ENCODE peak calls at places on chromosomes 3 and 15, in four cellular contexts. D, T, O and Q are unnamed samples.

GRCh38 chr3:129003578-129004112 is 2.5 kb downstream of the EFCC1 start:
- DNase-seq in D (peak), T (peak), O (no peak), Q (peak)

GRCh38 chr15:93037341-93038063 is 51.5 kb downstream of the RGMA start:
- DNase-seq in D (peak), T (peak), O (no peak), Q (peak)

GRCh38 chr3:146308222-146308621 is 57.3 kb upstream of the PLSCR4 start:
- DNase-seq in D (no peak), T (no peak), O (no peak), Q (no peak)

GRCh38 chr3:150840733-150841515 is 64.3 kb downstream of the MINDY4B start:
- DNase-seq in D (no peak), T (no peak), O (no peak), Q (no peak)

GRCh38 chr3:12400795-12401194 is 83.5 kb upstream of the TSEN2 start:
- DNase-seq in D (no peak), T (no peak), O (no peak), Q (no peak)

GRCh38 chr15:25730918-25731317 is 132.2 kb downstream of the ATP10A start:
- DNase-seq in D (no peak), T (no peak), O (no peak), Q (no peak)

GRCh38 chr3:135970500-135971116 is 5.1 kb downstream of the PPP2R3A start:
- DNase-seq in D (no peak), T (no peak), O (no peak), Q (no peak)

GRCh38 chr3:60703956-60704736 is 547.1 kb downstream of the FHIT start:
- DNase-seq in D (no peak), T (peak), O (no peak), Q (no peak)

GRCh38 chr15:77402740-77403379 is 17.0 kb downstream of the PEAK1 start:
- DNase-seq in D (no peak), T (no peak), O (no peak), Q (no peak)

GRCh38 chr15:66843581-66843980 is 141.5 kb downstream of the SMAD6 start:
- DNase-seq in D (no peak), T (no peak), O (no peak), Q (no peak)

GRCh38 chr3:39407773-39408492 is 1.4 kb downstream of the RPSA start:
- DNase-seq in D (no peak), T (no peak), O (no peak), Q (no peak)

GRCh38 chr15:42313463-42313862 is 40.2 kb upstream of the TMEM87A start:
- DNase-seq in D (no peak), T (no peak), O (no peak), Q (peak)

GRCh38 chr15:72163719-72164118 is 33.9 kb downstream of the GRAMD2A start:
- DNase-seq in D (no peak), T (no peak), O (no peak), Q (no peak)

GRCh38 chr15:89777073-89777820 is 1.1 kb downstream of the MESP2 start:
- DNase-seq in D (no peak), T (no peak), O (no peak), Q (no peak)

GRCh38 chr3:77319711-77320110 is 279.8 kb downstream of the ROBO2 start:
- DNase-seq in D (no peak), T (no peak), O (no peak), Q (peak)

GRCh38 chr3:35944915-35945710 is 305.8 kb downstream of the ARPP21 start:
- DNase-seq in D (no peak), T (no peak), O (no peak), Q (no peak)

GRCh38 chr3:124680521-124680920 is 49.7 kb upstream of the UMPS start:
- DNase-seq in D (no peak), T (no peak), O (no peak), Q (no peak)

GRCh38 chr3:71809321-71809720 is 24.4 kb upstream of the PROK2 start:
- DNase-seq in D (no peak), T (peak), O (no peak), Q (no peak)

GRCh38 chr15:87080547-87080946 is 1000.9 kb downstream of the AGBL1 start:
- DNase-seq in D (no peak), T (no peak), O (no peak), Q (no peak)

GRCh38 chr3:105829229-105829628 is 39.6 kb downstream of the CBLB start:
- DNase-seq in D (no peak), T (no peak), O (no peak), Q (no peak)

GRCh38 chr3:194476784-194477183 is 10.0 kb downstream of the ATP13A3 start:
- DNase-seq in D (no peak), T (no peak), O (no peak), Q (no peak)

GRCh38 chr15:71275098-71275497 is 159.8 kb downstream of the THSD4 start:
- DNase-seq in D (no peak), T (no peak), O (no peak), Q (no peak)

GRCh38 chr15:100710213-100710612 is 107.8 kb downstream of the ASB7 start:
- DNase-seq in D (no peak), T (no peak), O (no peak), Q (no peak)

GRCh38 chr3:51988286-51989146 is 5.2 kb downstream of the ACY1 start:
- DNase-seq in D (no peak), T (no peak), O (no peak), Q (no peak)

GRCh38 chr15:89593018-89593417 is 17.7 kb downstream of the TICRR start:
- DNase-seq in D (no peak), T (no peak), O (no peak), Q (no peak)

GRCh38 chr3:100891033-100891432 is 102.2 kb downstream of the ABI3BP start:
- DNase-seq in D (no peak), T (no peak), O (no peak), Q (no peak)

GRCh38 chr15:37981781-37982180 is 47.3 kb downstream of the TMCO5A start:
- DNase-seq in D (peak), T (peak), O (no peak), Q (no peak)

GRCh38 chr3:149448331-149448831 is 26.1 kb upstream of the TM4SF4 start:
- DNase-seq in D (no peak), T (no peak), O (no peak), Q (no peak)

GRCh38 chr3:129878355-129878754 is 15.2 kb downstream of the TMCC1 start:
- DNase-seq in D (no peak), T (no peak), O (no peak), Q (no peak)

GRCh38 chr3:88985491-88985890 is 121.9 kb upstream of the EPHA3 start:
- DNase-seq in D (no peak), T (no peak), O (no peak), Q (no peak)